ENCODE peak calls at places on chromosomes 12 and 14, in seven cellular contexts. G is SK-N-SH, Q is bronchial epithelial cell, S is NCI-H1092, B is GM23248, L is iris pigment epithelial cell, F is T-cell. A is an unnamed sample.

GRCh38 chr12:20646239-20646827 is 48.8 kb upstream of the SLCO1C1 start:
- DNase-seq in G (peak; percentile 39), Q (peak; percentile 43), S (no peak), B (peak; percentile 73), L (peak; percentile 64), F (no peak), A (peak; percentile 44)

GRCh38 chr12:47223848-47224213 is 144.1 kb upstream of the AMIGO2 start:
- DNase-seq in G (no peak), Q (no peak), S (peak; percentile 37), B (no peak), L (peak; percentile 55), F (no peak), A (no peak)

GRCh38 chr12:69639400-69640016 is 28.8 kb upstream of the LRRC10 start:
- DNase-seq in G (peak; percentile 73), Q (peak; percentile 44), S (peak; percentile 29), B (peak; percentile 81), L (peak; percentile 73), F (peak; percentile 53), A (peak; percentile 74)

GRCh38 chr14:34354556-34354955 is 107.5 kb downstream of the SPTSSA start:
- DNase-seq in G (no peak), Q (no peak), S (no peak), B (no peak), L (no peak), F (no peak), A (no peak)

GRCh38 chr12:108801736-108802665 is 55.4 kb downstream of the SSH1 start:
- DNase-seq in G (no peak), Q (no peak), S (no peak), B (peak; percentile 89), L (peak; percentile 93), F (no peak), A (peak; percentile 91)

GRCh38 chr12:6946033-6946919 is 2.5 kb downstream of the C12orf57 start:
- DNase-seq in G (peak; percentile 33), Q (peak; percentile 96), S (peak; percentile 19), B (no peak), L (no peak), F (peak; percentile 45), A (no peak)

GRCh38 chr14:65352964-65353530 is 59.5 kb upstream of the FUT8 start:
- DNase-seq in G (no peak), Q (peak; percentile 92), S (no peak), B (peak; percentile 54), L (no peak), F (no peak), A (peak; percentile 70)

GRCh38 chr12:27163048-27163715 is 80.8 kb upstream of the C12orf71 start:
- DNase-seq in G (no peak), Q (peak; percentile 82), S (no peak), B (peak; percentile 68), L (peak; percentile 44), F (no peak), A (peak; percentile 57)

GRCh38 chr12:46377678-46378077 is 5.1 kb upstream of the SLC38A2 start:
- DNase-seq in G (no peak), Q (no peak), S (no peak), B (peak; percentile 83), L (peak; percentile 62), F (no peak), A (no peak)

GRCh38 chr14:54567224-54567633 is 301 bp downstream of the SAMD4A start:
- DNase-seq in G (peak; percentile 76), Q (no peak), S (no peak), B (no peak), L (no peak), F (no peak), A (peak; percentile 53)

GRCh38 chr12:89309452-89309802 is 42.9 kb downstream of the DUSP6 start:
- DNase-seq in G (no peak), Q (no peak), S (no peak), B (no peak), L (no peak), F (no peak), A (peak; percentile 8)

GRCh38 chr14:99426265-99426664 is 54.4 kb downstream of the SETD3 start:
- DNase-seq in G (no peak), Q (no peak), S (no peak), B (no peak), L (no peak), F (no peak), A (no peak)

GRCh38 chr12:122641976-122642375 is 61.2 kb downstream of the HCAR2 start:
- DNase-seq in G (no peak), Q (peak; percentile 31), S (no peak), B (peak; percentile 43), L (peak; percentile 77), F (no peak), A (peak; percentile 60)

GRCh38 chr12:108597559-108598471 is at the start of gene TMEM119:
- DNase-seq in G (peak; percentile 91), Q (no peak), S (no peak), B (peak; percentile 66), L (no peak), F (no peak), A (peak; percentile 46)

GRCh38 chr14:45201908-45202307 is 51.1 kb downstream of the MIS18BP1 start:
- DNase-seq in G (peak; percentile 3), Q (no peak), S (no peak), B (peak; percentile 29), L (peak; percentile 36), F (no peak), A (peak; percentile 38)

GRCh38 chr12:129961111-129961510 is 57.3 kb upstream of the TMEM132D start:
- DNase-seq in G (no peak), Q (peak; percentile 55), S (no peak), B (peak; percentile 0), L (peak; percentile 1), F (no peak), A (no peak)

GRCh38 chr12:6535960-6536847 is 1.9 kb downstream of the GAPDH start:
- DNase-seq in G (no peak), Q (no peak), S (no peak), B (peak; percentile 29), L (peak; percentile 8), F (no peak), A (peak; percentile 29)

GRCh38 chr12:91111366-91112321 is at the start of gene LUM:
- DNase-seq in G (peak; percentile 17), Q (peak; percentile 40), S (no peak), B (peak; percentile 89), L (peak; percentile 75), F (no peak), A (peak; percentile 75)

GRCh38 chr12:125312471-125312870 is 247.2 kb downstream of the AACS start:
- DNase-seq in G (no peak), Q (no peak), S (no peak), B (no peak), L (no peak), F (no peak), A (no peak)

GRCh38 chr14:45096218-45096617 is 12.3 kb downstream of the PRPF39 start:
- DNase-seq in G (no peak), Q (no peak), S (no peak), B (no peak), L (no peak), F (no peak), A (no peak)

GRCh38 chr14:52706724-52707706 is at the start of gene PSMC6:
- DNase-seq in G (peak; percentile 95), Q (peak; percentile 80), S (peak; percentile 94), B (peak; percentile 96), L (peak; percentile 90), F (peak; percentile 95), A (peak; percentile 91)